ENCODE peak calls at places on chromosomes 11 and 22, in six cellular contexts. O is ovary, M is stomach, F is A549, V is upper lobe of left lung, C is tibial nerve. R is an unnamed sample.

GRCh38 chr11:111602865-111603632 is 800 bp downstream of the SIK2 start:
- DNase-seq in O (no peak), M (peak; percentile 43), F (peak; percentile 7), V (peak; percentile 90), C (no peak), R (peak; percentile 80)

GRCh38 chr11:73625690-73626318 is 20.6 kb upstream of the PLEKHB1 start:
- DNase-seq in O (peak; percentile 72), M (peak; percentile 81), F (peak; percentile 74), V (peak; percentile 56), C (peak; percentile 64), R (peak; percentile 86)

GRCh38 chr22:47299879-47300697 is 537.6 kb downstream of the TBC1D22A start:
- DNase-seq in O (no peak), M (peak; percentile 22), F (no peak), V (peak; percentile 30), C (no peak), R (no peak)

GRCh38 chr22:17845340-17845739 is 71.1 kb upstream of the BID start:
- DNase-seq in O (no peak), M (no peak), F (no peak), V (no peak), C (no peak), R (no peak)

GRCh38 chr22:26483439-26484359 is at the start of the genes HPS4 and SRRD:
- DNase-seq in O (peak; percentile 92), M (peak; percentile 93), F (peak; percentile 86), V (peak; percentile 99), C (peak; percentile 82), R (peak; percentile 94)

GRCh38 chr11:18633256-18634139 is 644 bp downstream of the SPTY2D1 start:
- DNase-seq in O (no peak), M (no peak), F (no peak), V (no peak), C (no peak), R (peak; percentile 68)

GRCh38 chr22:16932577-16932976 is 75.4 kb downstream of the GAB4 start:
- DNase-seq in O (no peak), M (no peak), F (peak; percentile 13), V (no peak), C (no peak), R (no peak)

GRCh38 chr11:105130189-105130813 is 9.3 kb downstream of the CARD18 start:
- DNase-seq in O (no peak), M (no peak), F (no peak), V (no peak), C (no peak), R (no peak)

GRCh38 chr22:36510966-36511881 is 4.4 kb upstream of the FOXRED2 start:
- DNase-seq in O (no peak), M (no peak), F (peak; percentile 55), V (no peak), C (no peak), R (no peak)

GRCh38 chr11:69915501-69916250 is 96.5 kb upstream of the FGF3 start:
- DNase-seq in O (peak; percentile 86), M (peak; percentile 85), F (peak; percentile 75), V (no peak), C (peak; percentile 59), R (peak; percentile 84)

GRCh38 chr22:32000171-32000570 is 42.9 kb upstream of the SLC5A1 start:
- DNase-seq in O (no peak), M (no peak), F (no peak), V (no peak), C (no peak), R (no peak)

GRCh38 chr22:22410121-22410520 is 98.4 kb downstream of the ZNF280B start:
- DNase-seq in O (no peak), M (no peak), F (no peak), V (peak; percentile 55), C (peak; percentile 29), R (no peak)

GRCh38 chr11:93983542-93984204 is 37.5 kb upstream of the HEPHL1 start:
- DNase-seq in O (no peak), M (no peak), F (no peak), V (no peak), C (no peak), R (no peak)

GRCh38 chr11:119759324-119759723 is 30.3 kb upstream of the NECTIN1 start:
- DNase-seq in O (no peak), M (no peak), F (no peak), V (no peak), C (no peak), R (no peak)

GRCh38 chr22:46671824-46672432 is 51.7 kb downstream of the GRAMD4 start:
- DNase-seq in O (no peak), M (no peak), F (no peak), V (peak; percentile 73), C (no peak), R (no peak)

GRCh38 chr22:30717331-30717921 is 22.8 kb downstream of the OSBP2 start:
- DNase-seq in O (no peak), M (no peak), F (peak; percentile 6), V (no peak), C (no peak), R (no peak)

GRCh38 chr11:2289350-2289749 is 12.4 kb downstream of the C11orf21 start:
- DNase-seq in O (no peak), M (peak; percentile 48), F (no peak), V (no peak), C (no peak), R (no peak)

GRCh38 chr22:41687901-41688364 is 734 bp downstream of the SNU13 start:
- DNase-seq in O (peak; percentile 52), M (no peak), F (peak; percentile 20), V (peak; percentile 54), C (no peak), R (no peak)

GRCh38 chr22:28894320-28894719 is 10.9 kb downstream of the ZNRF3 start:
- DNase-seq in O (no peak), M (no peak), F (no peak), V (peak; percentile 22), C (no peak), R (no peak)

GRCh38 chr11:19861171-19861570 is 148.5 kb downstream of the NAV2 start:
- DNase-seq in O (no peak), M (no peak), F (no peak), V (no peak), C (no peak), R (no peak)

GRCh38 chr11:95922536-95923440 is 1.1 kb downstream of the MTMR2 start:
- DNase-seq in O (no peak), M (no peak), F (no peak), V (no peak), C (no peak), R (no peak)

GRCh38 chr11:15975742-15976141 is 380.6 kb downstream of the SOX6 start:
- DNase-seq in O (no peak), M (no peak), F (no peak), V (no peak), C (no peak), R (no peak)

GRCh38 chr11:113796663-113797259 is 17.2 kb downstream of the CLDN25 start:
- DNase-seq in O (no peak), M (peak; percentile 37), F (peak; percentile 31), V (no peak), C (no peak), R (no peak)

GRCh38 chr11:125261471-125262087 is 97.0 kb downstream of the PKNOX2 start:
- DNase-seq in O (peak; percentile 55), M (no peak), F (no peak), V (no peak), C (no peak), R (no peak)

GRCh38 chr22:23156286-23156685 is 11.0 kb downstream of the RAB36 start:
- DNase-seq in O (no peak), M (no peak), F (no peak), V (peak; percentile 51), C (no peak), R (no peak)

GRCh38 chr11:73752216-73752867 is 8.5 kb downstream of the RAB6A start:
- DNase-seq in O (peak; percentile 43), M (no peak), F (no peak), V (no peak), C (peak; percentile 23), R (no peak)

GRCh38 chr11:8247312-8247711 is 16.4 kb downstream of the LMO1 start:
- DNase-seq in O (no peak), M (peak; percentile 53), F (no peak), V (no peak), C (no peak), R (no peak)

GRCh38 chr22:42699953-42700352 is 20.7 kb downstream of the A4GALT start:
- DNase-seq in O (no peak), M (no peak), F (no peak), V (no peak), C (no peak), R (no peak)

GRCh38 chr11:122690801-122691649 is 35.5 kb downstream of the UBASH3B start:
- DNase-seq in O (no peak), M (no peak), F (no peak), V (no peak), C (no peak), R (no peak)
- H3K27ac ChIP-seq in O (no peak overlapping the region), M (no peak overlapping the region), F (peak overlapping the region; percentile 57), V (peak overlapping the region; percentile 74), C (peak overlapping the region; percentile 80), R (peak overlapping the region; percentile 67)

GRCh38 chr11:130191896-130192295 is 32.3 kb downstream of the ST14 start:
- DNase-seq in O (no peak), M (no peak), F (no peak), V (no peak), C (no peak), R (no peak)

GRCh38 chr11:130190371-130190881 is 30.8 kb downstream of the ST14 start:
- DNase-seq in O (no peak), M (no peak), F (no peak), V (no peak), C (no peak), R (no peak)

GRCh38 chr11:130188585-130189347 is 29.2 kb downstream of the ST14 start:
- DNase-seq in O (no peak), M (no peak), F (no peak), V (no peak), C (no peak), R (no peak)

GRCh38 chr11:130188047-130188446 is 28.5 kb downstream of the ST14 start:
- DNase-seq in O (no peak), M (no peak), F (no peak), V (no peak), C (no peak), R (no peak)

DNA sequence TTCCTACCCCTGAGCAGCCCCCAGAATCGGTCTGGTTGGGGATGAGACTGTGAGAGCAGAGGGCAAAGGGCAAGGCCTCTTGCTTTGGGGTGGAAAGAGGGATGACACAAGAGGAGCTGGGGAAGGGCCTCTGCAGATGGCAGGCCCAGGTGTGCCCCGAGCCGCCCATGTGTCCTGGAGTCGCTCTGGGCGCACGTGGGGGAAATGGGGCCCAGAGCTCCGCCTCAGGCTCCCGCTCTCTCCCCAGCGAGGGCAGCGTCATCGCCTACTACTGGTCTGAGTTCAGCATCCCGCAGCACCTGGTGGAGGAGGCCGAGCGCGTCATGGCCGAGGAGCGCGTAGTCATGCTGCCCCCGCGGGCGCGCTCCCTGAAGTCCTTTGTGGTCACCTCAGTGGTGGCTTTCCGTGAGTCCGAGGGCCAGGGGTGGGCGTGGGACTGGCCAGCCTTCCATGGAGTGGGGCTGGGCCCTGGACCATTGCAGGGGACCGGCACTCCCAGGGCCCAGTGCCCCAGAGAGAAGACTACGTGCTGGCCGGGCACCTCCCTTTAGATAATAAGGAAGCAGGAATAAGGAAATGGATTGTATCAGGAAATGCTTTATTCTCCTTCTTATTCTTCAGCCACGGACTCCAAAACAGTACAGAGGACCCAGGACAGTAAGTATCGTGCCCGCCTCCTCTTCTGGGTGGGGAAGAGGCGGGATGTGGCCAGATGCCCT is 30.1 kb downstream of the ST14 start:
- DNase-seq in O (no peak), M (no peak), F (no peak), V (peak; percentile 82), C (no peak), R (no peak)
- TF ChIP-seq POLR2A in O (no peak), M (no peak), F (no peak), V (no peak), C (no peak), R (no peak)

GRCh38 chr11:116459233-116459632 is 313.6 kb downstream of the BUD13 start:
- DNase-seq in O (peak; percentile 28), M (no peak), F (no peak), V (peak; percentile 27), C (no peak), R (peak; percentile 91)
- TF ChIP-seq EP300 in O (no peak), M (no peak), F (no peak), V (no peak), C (no peak), R (no peak)

GRCh38 chr11:79184285-79184684 is 256.5 kb downstream of the TENM4 start:
- DNase-seq in O (no peak), M (no peak), F (no peak), V (no peak), C (no peak), R (no peak)
- H3K27ac ChIP-seq in O (no peak overlapping the region), M (no peak overlapping the region), F (no peak overlapping the region), V (no peak overlapping the region), C (no peak overlapping the region), R (no peak overlapping the region)

R was measured in sigmoid colon.